ENCODE peak calls at places on chromosomes 12 and 14, in four cellular contexts. One of them, this sample, is unnamed. For H3K4me1, the result is how much of the 10 kb centered on the place peaks cover.

GRCh38 chr12:22105542-22105941 is 59.5 kb downstream of the CMAS start:
- DNase-seq in right lobe of liver: no peak
- DNase-seq in tibial artery: no peak
- DNase-seq in fibroblast of lung: no peak
- DNase-seq in this sample: no peak

GRCh38 chr12:127810026-127810425 is 456.9 kb upstream of the TMEM132C start:
- DNase-seq in right lobe of liver: no peak
- DNase-seq in tibial artery: no peak
- DNase-seq in fibroblast of lung: peak
- DNase-seq in this sample: no peak

GRCh38 chr14:24098927-24099813 is 5.1 kb downstream of the PCK2 start:
- DNase-seq in right lobe of liver: peak
- DNase-seq in tibial artery: no peak
- DNase-seq in fibroblast of lung: no peak
- DNase-seq in this sample: peak

GRCh38 chr12:13337786-13338185 is 141.3 kb downstream of the EMP1 start:
- DNase-seq in right lobe of liver: no peak
- DNase-seq in tibial artery: no peak
- DNase-seq in fibroblast of lung: no peak
- DNase-seq in this sample: no peak

GRCh38 chr14:65226824-65227604 is 124.7 kb upstream of the MAX start:
- DNase-seq in right lobe of liver: no peak
- DNase-seq in tibial artery: no peak
- DNase-seq in fibroblast of lung: no peak
- DNase-seq in this sample: no peak

GRCh38 chr12:112331891-112332290 is 50.3 kb downstream of the HECTD4 start:
- DNase-seq in right lobe of liver: no peak
- DNase-seq in tibial artery: no peak
- DNase-seq in fibroblast of lung: no peak
- DNase-seq in this sample: no peak

GRCh38 chr12:113359939-113360748 is 1.8 kb downstream of the PLBD2 start:
- DNase-seq in right lobe of liver: no peak
- DNase-seq in tibial artery: no peak
- DNase-seq in fibroblast of lung: peak
- DNase-seq in this sample: no peak

GRCh38 chr14:104192146-104192882 is 53.9 kb downstream of the KIF26A start:
- DNase-seq in right lobe of liver: no peak
- DNase-seq in tibial artery: no peak
- DNase-seq in fibroblast of lung: no peak
- DNase-seq in this sample: no peak

GRCh38 chr12:125092872-125093680 is 27.8 kb downstream of the AACS start:
- DNase-seq in right lobe of liver: no peak
- DNase-seq in tibial artery: no peak
- DNase-seq in fibroblast of lung: peak
- DNase-seq in this sample: no peak

GRCh38 chr14:59028476-59029202 is 159.8 kb upstream of the DAAM1 start:
- DNase-seq in right lobe of liver: peak
- DNase-seq in tibial artery: peak
- DNase-seq in fibroblast of lung: peak
- DNase-seq in this sample: no peak

GRCh38 chr14:105099778-105100177 is 34.5 kb upstream of the GPR132 start:
- DNase-seq in right lobe of liver: no peak
- DNase-seq in tibial artery: no peak
- DNase-seq in fibroblast of lung: no peak
- DNase-seq in this sample: no peak

GRCh38 chr14:88492272-88493089 is 62.3 kb downstream of the PTPN21 start:
- DNase-seq in right lobe of liver: peak
- DNase-seq in tibial artery: peak
- DNase-seq in fibroblast of lung: peak
- DNase-seq in this sample: no peak

GRCh38 chr12:127230843-127231260 is 1036.1 kb upstream of the TMEM132C start:
- DNase-seq in right lobe of liver: no peak
- DNase-seq in tibial artery: no peak
- DNase-seq in fibroblast of lung: peak
- DNase-seq in this sample: no peak

GRCh38 chr12:15256760-15257159 is 35.5 kb upstream of the RERG start:
- DNase-seq in right lobe of liver: no peak
- DNase-seq in tibial artery: peak
- DNase-seq in fibroblast of lung: no peak
- DNase-seq in this sample: no peak

GRCh38 chr12:80195737-80196136 is 96.4 kb downstream of the OTOGL start:
- DNase-seq in right lobe of liver: no peak
- DNase-seq in tibial artery: no peak
- DNase-seq in fibroblast of lung: no peak
- DNase-seq in this sample: no peak

GRCh38 chr14:51867753-51868152 is 7.3 kb downstream of the GNG2 start:
- DNase-seq in right lobe of liver: no peak
- DNase-seq in tibial artery: no peak
- DNase-seq in fibroblast of lung: peak
- DNase-seq in this sample: no peak

GRCh38 chr14:36320210-36321003 is at the start of gene MBIP:
- DNase-seq in right lobe of liver: peak
- DNase-seq in tibial artery: peak
- DNase-seq in fibroblast of lung: peak
- DNase-seq in this sample: peak

GRCh38 chr14:44982594-44982993 is 20.6 kb downstream of the TOGARAM1 start:
- DNase-seq in right lobe of liver: no peak
- DNase-seq in tibial artery: no peak
- DNase-seq in fibroblast of lung: peak
- DNase-seq in this sample: no peak

GRCh38 chr12:130975116-130975515 is 21.4 kb downstream of the ADGRD1 start:
- DNase-seq in right lobe of liver: no peak
- DNase-seq in tibial artery: no peak
- DNase-seq in fibroblast of lung: no peak
- DNase-seq in this sample: peak

DNA sequence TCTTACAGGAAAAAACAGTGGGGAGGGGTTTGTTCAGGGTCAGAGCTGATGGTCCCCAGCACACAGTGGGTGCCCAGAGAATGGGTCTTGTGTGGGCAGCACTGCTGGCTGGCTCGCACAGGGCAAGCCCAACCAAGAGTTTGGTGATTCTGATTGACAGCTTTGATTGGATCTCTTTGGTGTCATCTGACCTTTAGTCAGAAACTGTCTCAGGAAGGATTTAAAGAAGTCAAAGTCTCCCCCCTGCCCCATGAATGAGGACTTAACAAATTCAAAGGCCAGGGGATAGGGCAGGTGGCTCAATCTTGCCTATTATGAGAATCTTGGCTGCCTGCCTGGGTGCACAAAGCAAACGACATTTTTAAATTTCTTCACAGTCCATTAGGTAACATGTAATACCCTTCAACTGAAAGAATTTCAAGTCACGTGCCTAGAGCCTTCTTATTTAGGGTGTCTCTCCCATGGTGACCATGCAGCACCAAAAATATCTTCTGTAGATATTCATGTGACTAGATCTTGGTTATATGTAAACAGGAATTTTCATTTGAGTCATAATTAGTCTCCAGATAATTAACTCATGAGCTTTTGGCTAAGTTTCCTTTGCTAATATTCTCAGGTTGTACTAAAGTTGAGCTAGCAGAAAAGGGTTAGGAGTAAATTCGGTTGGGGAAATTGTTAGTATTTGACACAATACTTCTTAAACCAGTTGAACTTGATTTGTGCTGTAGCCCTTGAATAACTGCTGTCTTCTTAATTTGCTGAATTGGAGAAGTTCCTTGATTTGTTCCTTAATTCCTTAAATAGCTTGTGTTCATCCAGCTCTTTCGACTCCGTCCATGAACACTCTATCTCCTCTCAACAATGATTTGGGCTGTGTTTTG is 54.5 kb upstream of the HECTD1 start:
- DNase-seq in right lobe of liver: peak
- DNase-seq in tibial artery: peak
- DNase-seq in fibroblast of lung: peak
- DNase-seq in this sample: no peak
- H3K4me3 ChIP-seq in right lobe of liver: no peak
- H3K4me3 ChIP-seq in tibial artery: no peak
- H3K4me3 ChIP-seq in fibroblast of lung: no peak
- H3K4me3 ChIP-seq in this sample: no peak

DNA sequence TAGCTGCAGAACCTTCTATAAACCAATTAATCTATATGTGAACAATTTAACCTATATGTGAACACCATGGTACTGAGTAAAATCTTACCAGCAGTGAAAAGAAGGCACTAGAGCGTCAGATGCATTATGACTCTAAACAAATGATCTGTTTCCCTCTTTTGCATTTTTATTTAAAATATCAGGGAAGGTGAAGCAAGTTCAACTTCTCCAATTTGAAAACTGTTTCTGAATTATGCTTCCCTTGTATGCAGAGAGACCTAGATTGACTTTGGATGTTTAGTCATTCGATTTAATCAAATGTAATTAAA is 80.9 kb downstream of the DAD1 start:
- DNase-seq in right lobe of liver: no peak
- DNase-seq in tibial artery: no peak
- DNase-seq in fibroblast of lung: no peak
- DNase-seq in this sample: no peak
- H3K4me1 ChIP-seq in right lobe of liver: under half
- H3K4me1 ChIP-seq in tibial artery: under half
- H3K4me1 ChIP-seq in fibroblast of lung: under half
- H3K4me1 ChIP-seq in this sample: under half

GRCh38 chr14:96120392-96120791 is 81.2 kb downstream of the C14orf132 start:
- DNase-seq in right lobe of liver: no peak
- DNase-seq in tibial artery: no peak
- DNase-seq in fibroblast of lung: no peak
- DNase-seq in this sample: no peak

GRCh38 chr14:96119947-96120346 is 80.8 kb downstream of the C14orf132 start:
- DNase-seq in right lobe of liver: no peak
- DNase-seq in tibial artery: no peak
- DNase-seq in fibroblast of lung: no peak
- DNase-seq in this sample: no peak

GRCh38 chr14:96122496-96122895 is 82.1 kb upstream of the BDKRB2 start:
- DNase-seq in right lobe of liver: no peak
- DNase-seq in tibial artery: no peak
- DNase-seq in fibroblast of lung: no peak
- DNase-seq in this sample: no peak

GRCh38 chr14:96120941-96121340 is 81.8 kb downstream of the C14orf132 start:
- DNase-seq in right lobe of liver: no peak
- DNase-seq in tibial artery: no peak
- DNase-seq in fibroblast of lung: no peak
- DNase-seq in this sample: no peak

DNA sequence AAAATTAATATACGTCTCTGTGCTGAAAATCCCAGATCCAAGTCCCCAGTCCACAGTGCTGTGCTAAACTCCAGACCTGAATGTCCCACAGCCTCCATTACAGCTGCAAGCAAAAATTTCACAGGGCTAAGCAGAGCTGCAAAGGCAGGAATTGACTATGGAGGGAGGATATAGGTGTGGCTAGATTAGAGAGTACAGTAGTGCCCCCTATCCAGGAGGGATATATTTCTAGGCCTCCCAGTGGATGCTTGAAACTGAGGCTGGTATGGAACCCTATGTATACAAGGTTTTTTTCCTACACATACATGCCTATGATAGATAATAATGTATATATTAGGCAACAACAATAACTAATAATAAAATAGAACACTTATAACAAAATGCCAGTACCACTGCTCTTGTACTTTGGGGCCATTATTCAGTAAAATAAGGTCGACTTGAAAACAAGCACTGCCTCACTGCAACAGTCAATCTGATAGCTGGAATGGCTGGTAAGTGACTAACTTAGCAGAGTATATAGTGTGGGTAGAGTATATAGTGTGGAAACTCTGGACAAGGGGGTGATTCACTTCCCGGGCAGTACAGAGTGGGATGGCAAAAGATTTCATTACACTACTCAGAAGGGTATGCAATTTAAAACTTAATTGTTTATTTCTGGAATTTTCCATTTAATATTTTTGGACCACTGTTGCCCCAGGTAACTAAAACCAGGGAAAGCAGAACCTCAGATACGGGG is 82.7 kb downstream of the C14orf132 start:
- DNase-seq in right lobe of liver: no peak
- DNase-seq in tibial artery: no peak
- DNase-seq in fibroblast of lung: peak
- DNase-seq in this sample: no peak
- H3K27ac ChIP-seq in right lobe of liver: no peak
- H3K27ac ChIP-seq in tibial artery: no peak
- H3K27ac ChIP-seq in fibroblast of lung: no peak
- H3K27ac ChIP-seq in this sample: no peak

DNA sequence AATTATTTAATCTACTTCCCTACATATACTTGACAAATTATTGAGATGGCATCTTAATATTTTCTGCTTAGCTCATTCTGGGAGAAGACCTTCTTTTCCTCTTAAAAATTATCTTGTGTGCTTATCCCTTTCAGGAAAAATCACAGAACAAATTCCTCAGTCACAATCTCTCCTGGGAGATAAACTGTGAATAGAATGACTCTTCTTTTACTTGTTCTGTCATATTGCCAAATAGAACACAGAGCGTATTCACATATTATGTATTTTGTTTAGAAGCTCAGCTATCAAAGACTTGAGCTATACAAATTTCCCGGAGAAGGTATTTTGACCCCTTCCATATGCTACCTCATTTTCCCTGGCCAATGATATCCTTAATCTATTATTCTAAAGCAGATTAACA is 146.7 kb downstream of the TMEM117 start:
- DNase-seq in right lobe of liver: no peak
- DNase-seq in tibial artery: no peak
- DNase-seq in fibroblast of lung: no peak
- DNase-seq in this sample: no peak
- H3K4me3 ChIP-seq in right lobe of liver: no peak
- H3K4me3 ChIP-seq in tibial artery: no peak
- H3K4me3 ChIP-seq in fibroblast of lung: no peak
- H3K4me3 ChIP-seq in this sample: no peak

DNA sequence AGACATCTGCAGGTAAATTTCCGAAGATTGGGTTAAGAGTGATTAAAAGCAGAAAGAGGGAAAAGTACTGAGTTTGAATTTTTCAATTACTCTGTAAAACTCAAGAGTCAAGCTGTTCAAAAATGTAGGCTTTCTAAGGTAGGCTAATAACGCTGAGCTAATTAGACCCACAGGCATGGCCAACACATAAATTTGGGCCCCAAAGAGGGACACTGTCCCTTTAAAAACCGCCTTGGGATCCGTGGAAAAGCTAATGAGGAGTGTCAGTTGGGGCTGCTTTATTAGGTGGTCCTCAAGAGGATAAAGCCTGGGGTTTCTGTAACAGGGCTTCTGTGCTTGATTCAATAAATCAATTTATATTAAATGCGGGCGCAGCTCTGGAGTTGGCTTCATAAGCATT is 222.4 kb downstream of the PPM1H start:
- DNase-seq in right lobe of liver: no peak
- DNase-seq in tibial artery: no peak
- DNase-seq in fibroblast of lung: no peak
- DNase-seq in this sample: no peak
- H3K4me1 ChIP-seq in right lobe of liver: under half
- H3K4me1 ChIP-seq in tibial artery: under half
- H3K4me1 ChIP-seq in fibroblast of lung: under half
- H3K4me1 ChIP-seq in this sample: under half

DNA sequence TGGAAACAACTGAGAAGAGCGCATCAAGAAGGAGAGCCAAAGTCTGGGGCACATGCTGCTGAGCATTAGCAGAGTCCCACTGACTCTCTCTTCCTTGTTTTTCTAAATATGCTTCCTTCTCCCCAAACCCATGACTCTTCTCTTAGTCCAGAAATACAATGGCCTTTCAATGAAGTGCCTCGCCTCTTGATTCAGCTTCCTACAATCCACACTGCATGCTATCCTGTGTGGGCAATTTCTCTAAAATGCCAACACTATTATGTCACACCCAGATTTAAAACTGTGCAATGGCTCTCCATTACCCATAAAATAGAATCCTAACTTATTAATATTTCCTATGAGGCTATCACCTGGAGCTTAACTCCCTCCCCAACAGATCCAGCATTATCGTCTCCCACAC is 198.6 kb downstream of the RPAP3 start:
- DNase-seq in right lobe of liver: no peak
- DNase-seq in tibial artery: no peak
- DNase-seq in fibroblast of lung: peak
- DNase-seq in this sample: no peak
- H3K27ac ChIP-seq in right lobe of liver: no peak
- H3K27ac ChIP-seq in tibial artery: no peak
- H3K27ac ChIP-seq in fibroblast of lung: no peak
- H3K27ac ChIP-seq in this sample: no peak